ENCODE peak calls at places on chromosomes 7 and 10, in six cellular contexts. One of them, this sample, is unnamed.

GRCh38 chr7:17440831-17441230 is 142.4 kb downstream of the AHR start:
- DNase-seq in colonic mucosa: no peak
- DNase-seq in CD4-positive, CD25-positive, alpha-beta regulatory T cell: no peak
- DNase-seq in mammary epithelial cell: no peak
- DNase-seq in cardiac muscle cell: no peak
- DNase-seq in mesenchymal stem cell: no peak
- DNase-seq in this sample: no peak

GRCh38 chr7:152435384-152436278 is at the start of gene KMT2C:
- DNase-seq in CD4-positive, CD25-positive, alpha-beta regulatory T cell: peak; percentile 60
- DNase-seq in mammary epithelial cell: peak; percentile 49
- DNase-seq in mesenchymal stem cell: peak; percentile 54
- DNase-seq in cardiac muscle cell: peak; percentile 85
- DNase-seq in colonic mucosa: peak; percentile 68
- DNase-seq in this sample: peak; percentile 94

GRCh38 chr10:58480321-58480720 is 32.4 kb upstream of the BICC1 start:
- DNase-seq in CD4-positive, CD25-positive, alpha-beta regulatory T cell: no peak
- DNase-seq in colonic mucosa: no peak
- DNase-seq in mammary epithelial cell: no peak
- DNase-seq in cardiac muscle cell: no peak
- DNase-seq in mesenchymal stem cell: no peak
- DNase-seq in this sample: no peak

GRCh38 chr7:17299477-17299991 is 1.1 kb downstream of the AHR start:
- DNase-seq in colonic mucosa: peak; percentile 31
- DNase-seq in cardiac muscle cell: peak; percentile 6
- DNase-seq in CD4-positive, CD25-positive, alpha-beta regulatory T cell: peak; percentile 40
- DNase-seq in mammary epithelial cell: peak; percentile 51
- DNase-seq in mesenchymal stem cell: peak; percentile 45
- DNase-seq in this sample: peak; percentile 52

GRCh38 chr7:41134242-41134872 is 568.5 kb downstream of the INHBA start:
- DNase-seq in CD4-positive, CD25-positive, alpha-beta regulatory T cell: no peak
- DNase-seq in cardiac muscle cell: peak; percentile 8
- DNase-seq in colonic mucosa: no peak
- DNase-seq in mammary epithelial cell: peak; percentile 70
- DNase-seq in mesenchymal stem cell: peak; percentile 70
- DNase-seq in this sample: peak; percentile 83

GRCh38 chr7:111803015-111803758 is 240.9 kb upstream of the IMMP2L start:
- DNase-seq in colonic mucosa: no peak
- DNase-seq in mesenchymal stem cell: peak; percentile 8
- DNase-seq in cardiac muscle cell: no peak
- DNase-seq in mammary epithelial cell: peak; percentile 12
- DNase-seq in CD4-positive, CD25-positive, alpha-beta regulatory T cell: no peak
- DNase-seq in this sample: no peak

GRCh38 chr10:16481052-16481728 is 40.5 kb downstream of the C1QL3 start:
- DNase-seq in colonic mucosa: no peak
- DNase-seq in mammary epithelial cell: no peak
- DNase-seq in cardiac muscle cell: no peak
- DNase-seq in mesenchymal stem cell: no peak
- DNase-seq in CD4-positive, CD25-positive, alpha-beta regulatory T cell: no peak
- DNase-seq in this sample: no peak

GRCh38 chr10:96587255-96588059 is 645 bp upstream of the TM9SF3 start:
- DNase-seq in mesenchymal stem cell: peak; percentile 85
- DNase-seq in mammary epithelial cell: peak; percentile 71
- DNase-seq in cardiac muscle cell: no peak
- DNase-seq in CD4-positive, CD25-positive, alpha-beta regulatory T cell: peak; percentile 23
- DNase-seq in colonic mucosa: peak; percentile 47
- DNase-seq in this sample: peak; percentile 78

GRCh38 chr10:70272925-70273316 is 10.9 kb downstream of the NPFFR1 start:
- DNase-seq in colonic mucosa: no peak
- DNase-seq in CD4-positive, CD25-positive, alpha-beta regulatory T cell: peak; percentile 62
- DNase-seq in mesenchymal stem cell: no peak
- DNase-seq in mammary epithelial cell: no peak
- DNase-seq in cardiac muscle cell: no peak
- DNase-seq in this sample: no peak

GRCh38 chr10:81978238-81978637 is 103.2 kb downstream of the NRG3 start:
- DNase-seq in cardiac muscle cell: peak; percentile 85
- DNase-seq in colonic mucosa: no peak
- DNase-seq in mammary epithelial cell: peak; percentile 4
- DNase-seq in mesenchymal stem cell: peak; percentile 42
- DNase-seq in CD4-positive, CD25-positive, alpha-beta regulatory T cell: no peak
- DNase-seq in this sample: no peak

GRCh38 chr10:14838582-14839304 is 637 bp downstream of the HSPA14 start:
- DNase-seq in mesenchymal stem cell: peak; percentile 66
- DNase-seq in cardiac muscle cell: peak; percentile 75
- DNase-seq in CD4-positive, CD25-positive, alpha-beta regulatory T cell: peak; percentile 11
- DNase-seq in mammary epithelial cell: peak; percentile 17
- DNase-seq in colonic mucosa: peak; percentile 36
- DNase-seq in this sample: peak; percentile 71

GRCh38 chr10:78604721-78605120 is 464.0 kb upstream of the ZMIZ1 start:
- DNase-seq in colonic mucosa: no peak
- DNase-seq in mammary epithelial cell: no peak
- DNase-seq in cardiac muscle cell: no peak
- DNase-seq in mesenchymal stem cell: no peak
- DNase-seq in CD4-positive, CD25-positive, alpha-beta regulatory T cell: no peak
- DNase-seq in this sample: no peak

GRCh38 chr10:74589226-74589673 is 237.2 kb upstream of the KAT6B start:
- DNase-seq in cardiac muscle cell: peak; percentile 59
- DNase-seq in mammary epithelial cell: peak; percentile 85
- DNase-seq in mesenchymal stem cell: peak; percentile 90
- DNase-seq in CD4-positive, CD25-positive, alpha-beta regulatory T cell: peak; percentile 90
- DNase-seq in colonic mucosa: peak; percentile 71
- DNase-seq in this sample: peak; percentile 94

GRCh38 chr10:84256510-84257342 is 11.9 kb downstream of the RGR start:
- DNase-seq in mammary epithelial cell: peak; percentile 16
- DNase-seq in colonic mucosa: peak; percentile 62
- DNase-seq in cardiac muscle cell: peak; percentile 52
- DNase-seq in mesenchymal stem cell: no peak
- DNase-seq in CD4-positive, CD25-positive, alpha-beta regulatory T cell: peak; percentile 5
- DNase-seq in this sample: no peak

GRCh38 chr10:132627736-132628512 is 90.3 kb downstream of the INPP5A start:
- DNase-seq in cardiac muscle cell: peak; percentile 56
- DNase-seq in CD4-positive, CD25-positive, alpha-beta regulatory T cell: no peak
- DNase-seq in colonic mucosa: no peak
- DNase-seq in mesenchymal stem cell: peak; percentile 91
- DNase-seq in mammary epithelial cell: no peak
- DNase-seq in this sample: peak; percentile 93
- H3K4me1 ChIP-seq in cardiac muscle cell: peaks cover 66% of the 10 kb centered on the region
- H3K4me1 ChIP-seq in CD4-positive, CD25-positive, alpha-beta regulatory T cell: no peaks in the 10 kb centered on the region
- H3K4me1 ChIP-seq in colonic mucosa: peaks cover 8% of the 10 kb centered on the region
- H3K4me1 ChIP-seq in mesenchymal stem cell: peaks cover 23% of the 10 kb centered on the region
- H3K4me1 ChIP-seq in mammary epithelial cell: no peaks in the 10 kb centered on the region
- H3K4me1 ChIP-seq in this sample: peaks cover under 1% of the 10 kb centered on the region

DNA sequence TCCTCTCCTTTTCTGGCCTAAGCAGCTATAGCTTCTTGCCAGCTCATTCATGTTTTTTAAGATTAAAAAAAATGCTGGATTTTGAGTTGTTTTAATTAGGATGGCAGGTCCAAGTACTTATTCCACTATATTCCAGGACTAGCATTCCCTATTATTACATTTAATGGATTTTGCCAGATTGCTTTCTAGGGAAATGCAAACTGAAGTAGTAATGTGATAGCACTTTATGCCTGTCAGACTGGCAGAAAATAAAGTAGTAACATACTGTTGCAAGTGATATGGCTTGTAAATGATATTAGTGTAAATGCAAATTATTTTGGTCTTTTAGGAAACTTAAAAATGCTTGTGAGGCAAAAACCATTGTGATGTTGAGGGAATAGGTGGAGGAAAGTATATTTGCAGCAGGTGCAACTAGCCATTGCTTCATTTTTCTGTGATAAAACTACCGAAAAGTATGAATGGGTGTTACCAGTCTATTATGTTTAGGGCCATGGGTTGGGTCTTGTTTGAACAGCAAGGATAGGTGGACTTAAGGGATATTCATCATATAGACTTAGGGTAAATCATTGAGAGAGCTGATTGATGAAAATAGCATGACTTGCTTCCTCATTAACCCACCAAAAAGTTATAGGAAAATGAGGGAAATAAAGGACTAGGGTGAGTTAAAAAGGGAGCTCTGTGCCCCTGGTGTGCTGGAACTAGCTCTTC is 19.9 kb downstream of the ZNRF2 start:
- DNase-seq in cardiac muscle cell: no peak
- DNase-seq in CD4-positive, CD25-positive, alpha-beta regulatory T cell: no peak
- DNase-seq in mammary epithelial cell: no peak
- DNase-seq in mesenchymal stem cell: no peak
- DNase-seq in colonic mucosa: no peak
- DNase-seq in this sample: no peak
- H3K9me3 ChIP-seq in cardiac muscle cell: no peaks in the 10 kb centered on the region
- H3K9me3 ChIP-seq in CD4-positive, CD25-positive, alpha-beta regulatory T cell: no peaks in the 10 kb centered on the region
- H3K9me3 ChIP-seq in mammary epithelial cell: no peaks in the 10 kb centered on the region
- H3K9me3 ChIP-seq in mesenchymal stem cell: no peaks in the 10 kb centered on the region
- H3K9me3 ChIP-seq in colonic mucosa: no peaks in the 10 kb centered on the region
- H3K9me3 ChIP-seq in this sample: no peaks in the 10 kb centered on the region

GRCh38 chr7:117716707-117717294 is 156.4 kb downstream of the CTTNBP2 start:
- DNase-seq in colonic mucosa: no peak
- DNase-seq in cardiac muscle cell: no peak
- DNase-seq in mesenchymal stem cell: no peak
- DNase-seq in mammary epithelial cell: no peak
- DNase-seq in CD4-positive, CD25-positive, alpha-beta regulatory T cell: no peak
- DNase-seq in this sample: no peak

GRCh38 chr7:117715784-117716445 is 157.3 kb downstream of the CTTNBP2 start:
- DNase-seq in CD4-positive, CD25-positive, alpha-beta regulatory T cell: no peak
- DNase-seq in cardiac muscle cell: peak; percentile 68
- DNase-seq in mammary epithelial cell: peak; percentile 37
- DNase-seq in colonic mucosa: peak; percentile 76
- DNase-seq in mesenchymal stem cell: peak; percentile 77
- DNase-seq in this sample: no peak

GRCh38 chr7:117717341-117717740 is 155.9 kb downstream of the CTTNBP2 start:
- DNase-seq in cardiac muscle cell: no peak
- DNase-seq in mammary epithelial cell: no peak
- DNase-seq in mesenchymal stem cell: no peak
- DNase-seq in colonic mucosa: no peak
- DNase-seq in CD4-positive, CD25-positive, alpha-beta regulatory T cell: no peak
- DNase-seq in this sample: no peak

GRCh38 chr7:117718116-117718515 is 155.1 kb downstream of the CTTNBP2 start:
- DNase-seq in colonic mucosa: no peak
- DNase-seq in CD4-positive, CD25-positive, alpha-beta regulatory T cell: no peak
- DNase-seq in mesenchymal stem cell: no peak
- DNase-seq in mammary epithelial cell: no peak
- DNase-seq in cardiac muscle cell: no peak
- DNase-seq in this sample: no peak

DNA sequence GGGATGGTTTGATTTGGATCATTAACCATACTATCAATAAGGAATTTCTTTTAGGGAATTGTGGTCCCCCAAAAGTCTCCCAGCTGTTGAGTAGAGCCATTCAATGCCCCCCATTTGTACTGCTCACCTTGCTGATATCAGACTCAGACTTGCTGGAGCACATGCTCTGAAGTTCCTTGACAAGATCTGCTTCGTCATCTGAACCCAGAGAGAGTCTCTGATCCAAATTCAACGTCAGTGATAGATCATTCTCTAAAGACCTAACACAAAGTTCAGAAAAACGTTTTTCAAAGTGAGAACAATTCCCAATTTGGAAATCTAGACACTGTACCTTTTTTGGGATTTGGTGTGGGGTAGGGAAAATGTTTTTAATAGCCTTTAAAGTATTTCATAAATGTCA is 153.9 kb downstream of the CTTNBP2 start:
- DNase-seq in CD4-positive, CD25-positive, alpha-beta regulatory T cell: no peak
- DNase-seq in mammary epithelial cell: no peak
- DNase-seq in cardiac muscle cell: no peak
- DNase-seq in mesenchymal stem cell: no peak
- DNase-seq in colonic mucosa: no peak
- DNase-seq in this sample: no peak
- H3K4me1 ChIP-seq in CD4-positive, CD25-positive, alpha-beta regulatory T cell: no peaks in the 10 kb centered on the region
- H3K4me1 ChIP-seq in mammary epithelial cell: no peaks in the 10 kb centered on the region
- H3K4me1 ChIP-seq in cardiac muscle cell: no peaks in the 10 kb centered on the region
- H3K4me1 ChIP-seq in mesenchymal stem cell: peaks cover 4% of the 10 kb centered on the region
- H3K4me1 ChIP-seq in colonic mucosa: no peaks in the 10 kb centered on the region
- H3K4me1 ChIP-seq in this sample: no peaks in the 10 kb centered on the region

GRCh38 chr10:130902471-130902870 is 409.1 kb downstream of the TCERG1L start:
- DNase-seq in mesenchymal stem cell: no peak
- DNase-seq in cardiac muscle cell: no peak
- DNase-seq in colonic mucosa: no peak
- DNase-seq in mammary epithelial cell: no peak
- DNase-seq in CD4-positive, CD25-positive, alpha-beta regulatory T cell: no peak
- DNase-seq in this sample: no peak

GRCh38 chr10:130899856-130900255 is 411.7 kb downstream of the TCERG1L start:
- DNase-seq in mammary epithelial cell: no peak
- DNase-seq in CD4-positive, CD25-positive, alpha-beta regulatory T cell: no peak
- DNase-seq in colonic mucosa: no peak
- DNase-seq in cardiac muscle cell: no peak
- DNase-seq in mesenchymal stem cell: no peak
- DNase-seq in this sample: no peak

GRCh38 chr10:130900441-130901160 is 410.9 kb downstream of the TCERG1L start:
- DNase-seq in mesenchymal stem cell: no peak
- DNase-seq in mammary epithelial cell: no peak
- DNase-seq in CD4-positive, CD25-positive, alpha-beta regulatory T cell: no peak
- DNase-seq in cardiac muscle cell: no peak
- DNase-seq in colonic mucosa: no peak
- DNase-seq in this sample: no peak

GRCh38 chr10:130902929-130903328 is 408.6 kb downstream of the TCERG1L start:
- DNase-seq in mammary epithelial cell: no peak
- DNase-seq in mesenchymal stem cell: no peak
- DNase-seq in cardiac muscle cell: no peak
- DNase-seq in colonic mucosa: no peak
- DNase-seq in CD4-positive, CD25-positive, alpha-beta regulatory T cell: no peak
- DNase-seq in this sample: no peak

DNA sequence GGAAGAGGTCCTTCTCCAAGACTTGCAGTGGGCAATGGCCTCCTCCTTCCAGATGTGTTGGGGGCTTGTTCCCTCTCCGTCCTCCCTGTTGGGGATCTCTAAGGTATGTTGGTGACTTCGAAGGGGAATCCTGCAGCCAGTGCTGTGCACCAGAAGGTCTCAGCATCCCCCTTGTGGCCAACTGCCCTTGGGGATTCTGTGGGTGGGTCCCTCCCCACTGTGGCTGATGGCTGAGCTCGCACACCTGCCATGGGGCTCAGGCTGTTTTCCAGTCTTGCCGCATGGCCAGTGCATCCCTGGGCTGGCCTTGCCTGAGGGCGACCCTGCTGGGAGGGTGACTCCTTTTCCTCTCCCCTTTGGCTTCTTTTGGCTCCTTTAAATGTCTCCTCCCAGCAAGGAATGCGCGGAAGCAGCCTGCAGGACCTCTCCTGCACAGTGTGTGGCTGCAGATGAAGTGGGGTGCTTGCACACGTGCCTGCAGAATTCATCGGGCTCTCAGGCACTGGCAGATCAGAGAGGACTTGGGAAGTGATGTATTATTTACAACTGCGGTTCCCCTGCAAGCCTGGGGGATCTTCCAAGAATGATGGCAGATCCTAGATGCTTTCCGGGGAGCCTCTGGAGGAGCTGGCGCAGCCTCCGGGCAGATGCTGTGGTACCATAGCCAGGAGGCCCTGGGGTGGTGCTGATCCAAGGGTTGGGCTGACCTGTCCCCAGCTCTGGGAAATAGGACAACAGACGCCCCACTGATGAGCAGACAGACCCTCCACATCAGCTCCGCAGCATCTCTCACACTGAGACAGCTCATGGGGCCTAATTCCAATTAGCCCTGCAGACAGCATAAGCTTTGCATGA is 410.0 kb downstream of the TCERG1L start:
- DNase-seq in cardiac muscle cell: no peak
- DNase-seq in mammary epithelial cell: no peak
- DNase-seq in CD4-positive, CD25-positive, alpha-beta regulatory T cell: no peak
- DNase-seq in mesenchymal stem cell: no peak
- DNase-seq in colonic mucosa: no peak
- DNase-seq in this sample: no peak
- H3K9me3 ChIP-seq in cardiac muscle cell: no peaks in the 10 kb centered on the region
- H3K9me3 ChIP-seq in mammary epithelial cell: peaks cover 34% of the 10 kb centered on the region
- H3K9me3 ChIP-seq in CD4-positive, CD25-positive, alpha-beta regulatory T cell: no peaks in the 10 kb centered on the region
- H3K9me3 ChIP-seq in mesenchymal stem cell: no peaks in the 10 kb centered on the region
- H3K9me3 ChIP-seq in colonic mucosa: no peaks in the 10 kb centered on the region
- H3K9me3 ChIP-seq in this sample: no peaks in the 10 kb centered on the region

GRCh38 chr7:37284285-37284684 is 164.4 kb downstream of the ELMO1 start:
- DNase-seq in colonic mucosa: no peak
- DNase-seq in mesenchymal stem cell: no peak
- DNase-seq in CD4-positive, CD25-positive, alpha-beta regulatory T cell: no peak
- DNase-seq in mammary epithelial cell: no peak
- DNase-seq in cardiac muscle cell: no peak
- DNase-seq in this sample: no peak
- H3K4me1 ChIP-seq in colonic mucosa: peaks cover 2% of the 10 kb centered on the region
- H3K4me1 ChIP-seq in mesenchymal stem cell: no peaks in the 10 kb centered on the region
- H3K4me1 ChIP-seq in CD4-positive, CD25-positive, alpha-beta regulatory T cell: peaks cover 22% of the 10 kb centered on the region
- H3K4me1 ChIP-seq in mammary epithelial cell: no peaks in the 10 kb centered on the region
- H3K4me1 ChIP-seq in cardiac muscle cell: peaks cover 25% of the 10 kb centered on the region
- H3K4me1 ChIP-seq in this sample: no peaks in the 10 kb centered on the region